ENCODE peak calls at places on chromosomes 12 and 14, in five cellular contexts. T is HCT116, O is H1, B is HepG2, J is SK-N-SH. A is an unnamed sample.

GRCh38 chr12:103504606-103505005 is 8.8 kb upstream of the C12orf42 start:
- DNase-seq in J (no peak), O (no peak), B (no peak), T (no peak), A (no peak)

GRCh38 chr14:34171431-34171830 is 220.6 kb upstream of the EGLN3 start:
- DNase-seq in O (no peak), T (no peak), B (no peak), J (no peak), A (no peak)

GRCh38 chr12:111268738-111269572 is 99.9 kb downstream of the PHETA1 start:
- DNase-seq in O (peak; percentile 81), B (no peak), J (peak; percentile 60), T (peak; percentile 6), A (no peak)

GRCh38 chr14:89190779-89191513 is 226.1 kb downstream of the FOXN3 start:
- DNase-seq in O (no peak), B (no peak), J (peak; percentile 84), T (no peak), A (no peak)

GRCh38 chr12:88339966-88340365 is 197.9 kb downstream of the TMTC3 start:
- DNase-seq in T (no peak), B (no peak), O (no peak), J (no peak), A (no peak)

GRCh38 chr14:104537613-104537988 is 42.0 kb upstream of the C14orf180 start:
- DNase-seq in T (no peak), B (no peak), J (no peak), O (no peak), A (no peak)

GRCh38 chr12:109385339-109386078 is 37.8 kb downstream of the MYO1H start:
- DNase-seq in O (no peak), J (peak; percentile 51), T (peak; percentile 51), B (peak; percentile 32), A (peak; percentile 23)

GRCh38 chr14:89755816-89756215 is 198.7 kb downstream of the EFCAB11 start:
- DNase-seq in T (no peak), B (no peak), O (no peak), J (no peak), A (no peak)

GRCh38 chr12:6903712-6904111 is 910 bp upstream of the LRRC23 start:
- DNase-seq in O (no peak), T (no peak), J (no peak), B (no peak), A (no peak)

GRCh38 chr12:19181666-19182426 is 52.3 kb downstream of the PLEKHA5 start:
- DNase-seq in B (no peak), J (no peak), T (no peak), O (no peak), A (no peak)

GRCh38 chr14:59870277-59871165 is at the start of gene RTN1:
- DNase-seq in T (no peak), O (peak; percentile 78), B (no peak), J (peak; percentile 82), A (peak; percentile 72)

GRCh38 chr12:53483225-53483978 is 15.9 kb downstream of the MAP3K12 start:
- DNase-seq in B (no peak), J (no peak), T (no peak), O (no peak), A (no peak)

GRCh38 chr12:6962285-6963015 is 8.0 kb downstream of the PHB2 start:
- DNase-seq in T (no peak), O (peak; percentile 82), B (no peak), J (peak; percentile 35), A (no peak)

GRCh38 chr12:124713436-124714082 is 146.1 kb upstream of the NCOR2 start:
- DNase-seq in O (no peak), J (peak; percentile 63), T (no peak), B (no peak), A (no peak)

GRCh38 chr12:30013051-30013450 is 229.3 kb upstream of the TMTC1 start:
- DNase-seq in O (peak; percentile 54), T (no peak), J (no peak), B (no peak), A (no peak)

GRCh38 chr12:11959117-11959823 is 111.5 kb upstream of the BCL2L14 start:
- DNase-seq in O (peak; percentile 24), T (no peak), B (peak; percentile 48), J (no peak), A (no peak)

GRCh38 chr14:55094630-55095157 is 34.4 kb upstream of the LGALS3 start:
- DNase-seq in T (no peak), O (no peak), B (no peak), J (no peak), A (no peak)

GRCh38 chr12:67410246-67410645 is 141.1 kb downstream of the CAND1 start:
- DNase-seq in B (no peak), O (no peak), J (no peak), T (no peak), A (no peak)

GRCh38 chr12:114167431-114167830 is 201.3 kb upstream of the RBM19 start:
- DNase-seq in B (no peak), T (no peak), O (no peak), J (no peak), A (no peak)

GRCh38 chr12:114166360-114166759 is 200.2 kb upstream of the RBM19 start:
- DNase-seq in T (peak; percentile 24), B (peak; percentile 9), J (peak; percentile 34), O (peak; percentile 71), A (peak; percentile 39)

GRCh38 chr12:114165921-114166320 is 199.8 kb upstream of the RBM19 start:
- DNase-seq in J (no peak), B (no peak), T (no peak), O (no peak), A (no peak)

GRCh38 chr12:114164354-114164753 is 198.2 kb upstream of the RBM19 start:
- DNase-seq in T (no peak), B (no peak), O (no peak), J (no peak), A (no peak)

DNA sequence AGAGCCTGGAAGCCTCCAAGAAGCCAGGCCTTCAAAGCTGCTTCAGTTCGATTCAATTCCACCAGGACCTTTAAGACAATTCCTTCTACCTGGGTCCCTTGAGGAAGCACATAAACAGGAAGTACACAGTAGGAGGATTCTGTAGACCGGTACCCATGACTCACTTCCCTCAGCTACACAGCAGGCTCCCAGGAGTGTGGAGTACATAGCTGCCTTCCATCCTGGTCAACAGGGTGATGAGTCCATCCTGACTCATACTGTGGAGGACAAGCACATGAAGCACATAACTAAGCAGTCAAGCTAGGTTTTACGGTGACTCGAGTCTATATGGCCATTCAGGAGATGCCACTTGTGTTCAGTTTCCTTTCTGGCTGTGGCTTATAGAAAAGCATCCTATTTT is 197.6 kb upstream of the RBM19 start:
- DNase-seq in T (peak; percentile 48), O (no peak), J (no peak), B (peak; percentile 38), A (no peak)
- TF ChIP-seq JUND in T (peak; percentile 72), O (no peak), J (no peak), B (no peak), A (no peak)

DNA sequence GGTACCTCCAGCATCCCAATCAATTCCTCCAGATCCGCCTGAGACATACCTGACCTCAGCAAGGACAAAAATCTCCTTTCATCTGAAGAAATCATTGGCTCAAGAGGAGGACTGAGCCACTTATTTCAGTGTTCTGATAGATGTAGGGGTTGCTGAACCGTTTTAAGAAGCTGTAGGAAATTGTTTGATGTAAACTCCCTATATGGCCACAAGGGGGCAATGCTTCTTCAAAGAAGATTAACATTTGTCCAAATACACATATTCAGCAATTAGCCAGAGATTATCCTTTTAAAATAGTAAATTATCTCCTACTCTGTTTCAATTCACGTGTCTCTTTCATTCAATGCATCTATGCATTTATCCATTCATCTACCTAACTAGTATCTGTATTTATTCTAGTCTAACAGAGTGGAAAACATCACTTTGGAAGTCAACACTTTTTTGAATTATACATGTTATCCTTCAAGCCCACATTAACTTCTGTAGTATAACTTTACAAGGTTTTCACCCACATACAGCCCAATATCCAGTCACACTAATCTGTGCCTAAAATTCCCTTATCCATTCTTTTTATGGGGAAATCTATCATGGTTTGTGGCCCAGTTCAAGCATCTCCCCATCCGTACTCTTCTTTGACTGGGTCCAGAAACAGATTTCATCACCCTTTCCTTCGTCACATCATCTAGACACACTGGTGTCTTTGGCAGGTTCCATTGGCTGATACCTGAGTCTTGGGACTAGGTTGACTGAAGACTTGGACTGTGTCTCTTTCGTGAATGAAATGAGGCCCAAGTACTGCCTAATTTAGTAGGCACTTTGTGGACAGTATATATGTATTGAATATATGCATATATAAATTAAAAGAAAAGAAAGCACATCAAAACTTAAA is 411.0 kb upstream of the OR4E1 start:
- DNase-seq in B (peak; percentile 76), J (peak; percentile 27), T (peak; percentile 49), O (no peak), A (peak; percentile 5)
- TF ChIP-seq JUND in B (no peak), J (no peak), T (no peak), O (no peak), A (no peak)

DNA sequence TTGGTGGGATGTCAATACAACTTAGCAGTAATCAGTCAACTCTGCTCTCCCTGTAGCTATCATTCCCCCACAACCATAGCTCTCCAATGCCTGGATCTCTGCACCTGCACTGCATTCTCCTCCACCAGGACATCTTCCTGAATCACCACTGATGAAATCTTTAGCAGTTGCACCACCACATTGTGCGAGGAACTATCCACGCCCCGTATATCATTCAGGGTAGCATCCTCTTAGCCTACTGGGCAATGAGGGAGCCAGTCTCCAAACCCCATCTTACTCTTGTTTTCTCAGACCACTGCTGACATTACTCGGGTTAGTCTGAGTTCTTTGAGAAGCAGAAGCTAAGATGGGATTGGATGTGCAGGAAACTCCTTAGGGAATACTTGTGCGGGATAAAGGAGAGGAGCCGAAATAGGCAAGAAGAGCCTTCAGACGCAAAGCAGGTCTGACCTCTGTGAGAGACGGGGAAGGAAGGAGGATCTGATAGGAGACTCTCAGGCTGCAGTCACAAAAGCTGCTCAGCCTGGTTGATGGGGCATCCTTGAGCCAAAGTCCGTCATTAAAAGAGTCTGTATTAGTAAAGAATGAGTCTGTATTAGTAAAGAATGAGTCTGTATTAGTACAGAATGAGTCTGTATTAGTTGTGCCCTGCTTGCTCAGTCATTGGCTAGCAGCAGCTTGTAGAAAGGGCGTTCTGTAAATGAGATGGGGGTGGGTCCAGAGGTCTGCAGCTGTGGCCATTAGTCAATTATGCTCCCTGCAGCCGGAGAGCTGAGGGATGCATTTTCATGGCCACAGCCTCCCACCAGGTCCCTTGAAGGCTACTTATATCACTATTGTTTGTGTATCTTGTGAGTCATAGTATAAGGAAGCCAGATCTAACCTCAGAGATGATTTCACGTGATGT is 49.6 kb upstream of the RASSF3 start:
- DNase-seq in J (peak; percentile 41), T (peak; percentile 8), O (peak; percentile 46), B (no peak), A (no peak)
- TF ChIP-seq JUND in J (no peak), T (peak; percentile 40), O (no peak), B (no peak), A (no peak)

GRCh38 chr14:61281186-61281676 is at the start of gene TMEM30B:
- DNase-seq in B (no peak), T (no peak), O (peak; percentile 82), J (no peak), A (peak; percentile 99)
- TF ChIP-seq JUND in B (no peak), T (no peak), O (no peak), J (no peak), A (no peak)